ENCODE peak calls at places on chromosomes 12 and 14, in eight cellular contexts. R, V, B, X, S, L, D and P are unnamed samples.

GRCh38 chr12:79454338-79454777 is 236.4 kb downstream of the PAWR start:
- DNase-seq in R (peak; percentile 46), V (no peak), B (peak; percentile 71), X (no peak), S (no peak), L (no peak), D (no peak), P (peak; percentile 35)

GRCh38 chr12:43861847-43862150 is 25.9 kb downstream of the TMEM117 start:
- DNase-seq in R (no peak), V (no peak), B (no peak), X (no peak), S (no peak), L (no peak), D (no peak), P (no peak)

GRCh38 chr14:100589071-100589759 is 2.0 kb upstream of the BEGAIN start:
- DNase-seq in R (no peak), V (no peak), B (no peak), X (no peak), S (no peak), L (no peak), D (no peak), P (no peak)

GRCh38 chr14:26855051-26855753 is 257.4 kb upstream of the NOVA1 start:
- DNase-seq in R (no peak), V (no peak), B (no peak), X (no peak), S (no peak), L (no peak), D (no peak), P (no peak)

GRCh38 chr14:60621386-60621785 is 27.9 kb downstream of the SIX1 start:
- DNase-seq in R (no peak), V (no peak), B (no peak), X (no peak), S (no peak), L (no peak), D (no peak), P (no peak)

GRCh38 chr12:104175726-104176247 is 37.8 kb upstream of the NFYB start:
- DNase-seq in R (no peak), V (no peak), B (no peak), X (no peak), S (no peak), L (no peak), D (no peak), P (no peak)

GRCh38 chr12:67034110-67034879 is 234.9 kb upstream of the CAND1 start:
- DNase-seq in R (peak; percentile 90), V (no peak), B (peak; percentile 24), X (no peak), S (peak; percentile 21), L (peak; percentile 89), D (no peak), P (no peak)

GRCh38 chr12:58668831-58669230 is 251.5 kb downstream of the LRIG3 start:
- DNase-seq in R (no peak), V (no peak), B (no peak), X (no peak), S (no peak), L (no peak), D (no peak), P (no peak)

GRCh38 chr12:80443974-80444666 is at the start of gene PTPRQ:
- DNase-seq in R (no peak), V (no peak), B (no peak), X (no peak), S (no peak), L (no peak), D (no peak), P (no peak)

GRCh38 chr14:105328678-105329390 is 14.3 kb downstream of the PACS2 start:
- DNase-seq in R (no peak), V (no peak), B (no peak), X (no peak), S (no peak), L (no peak), D (no peak), P (no peak)

GRCh38 chr14:68306265-68306933 is 486.5 kb downstream of the ZFP36L1 start:
- DNase-seq in R (no peak), V (no peak), B (no peak), X (no peak), S (no peak), L (no peak), D (no peak), P (no peak)

GRCh38 chr12:112182499-112182898 is 57.1 kb downstream of the TRAFD1 start:
- DNase-seq in R (no peak), V (no peak), B (no peak), X (no peak), S (no peak), L (peak; percentile 71), D (peak; percentile 31), P (no peak)